ENCODE peak calls at places on chromosomes 7 and 10, in four cellular contexts. S is CD8-positive, alpha-beta memory T cell; C is SJSA1; J is IMR-90. N is an unnamed sample. For H3K4me1, H3K9me3 and H3K36me3, the result is how much of the 10 kb centered on the place peaks cover.

GRCh38 chr7:2820508-2820934 is 23.6 kb downstream of the GNA12 start:
- DNase-seq in S (no peak), C (peak), J (peak), N (peak)

GRCh38 chr7:6451224-6451705 is 3.5 kb upstream of the DAGLB start:
- DNase-seq in S (no peak), C (no peak), J (no peak), N (no peak)

GRCh38 chr10:89683911-89684310 is 17.5 kb upstream of the KIF20B start:
- DNase-seq in S (no peak), C (no peak), J (no peak), N (peak)

GRCh38 chr10:14926061-14926470 is 27.8 kb downstream of the DCLRE1C start:
- DNase-seq in S (no peak), C (no peak), J (no peak), N (no peak)

GRCh38 chr7:151082151-151083070 is 882 bp downstream of the TMUB1 start:
- DNase-seq in S (no peak), C (no peak), J (no peak), N (no peak)

GRCh38 chr10:100970076-100970913 is 991 bp downstream of the SEMA4G start:
- DNase-seq in S (no peak), C (no peak), J (no peak), N (no peak)

GRCh38 chr7:139043823-139044812 is 8.3 kb upstream of the ZC3HAV1L start:
- DNase-seq in S (peak), C (peak), J (peak), N (no peak)

GRCh38 chr7:24727165-24728120 is 29.8 kb downstream of the GSDME start:
- DNase-seq in S (no peak), C (no peak), J (no peak), N (no peak)

GRCh38 chr10:71232089-71232998 is 20.0 kb downstream of the UNC5B start:
- DNase-seq in S (no peak), C (no peak), J (no peak), N (peak)

GRCh38 chr10:71234017-71234894 is 21.9 kb downstream of the UNC5B start:
- DNase-seq in S (no peak), C (no peak), J (no peak), N (no peak)

GRCh38 chr10:71231196-71231595 is 18.8 kb downstream of the UNC5B start:
- DNase-seq in S (no peak), C (no peak), J (no peak), N (no peak)

GRCh38 chr10:71234970-71235681 is 22.8 kb downstream of the UNC5B start:
- DNase-seq in S (no peak), C (no peak), J (peak), N (peak)

GRCh38 chr10:71233491-71233892 is 21.1 kb downstream of the UNC5B start:
- DNase-seq in S (no peak), C (no peak), J (no peak), N (no peak)
- H3K4me1 ChIP-seq in S (under half), C (under half), J (under half), N (under half)

GRCh38 chr10:83397806-83398205 is 741.5 kb upstream of the GHITM start:
- DNase-seq in S (no peak), C (no peak), J (no peak), N (no peak)
- H3K9me3 ChIP-seq in S (under half), C (under half), J (under half), N (under half)

GRCh38 chr7:42095791-42096190 is 141.2 kb downstream of the GLI3 start:
- DNase-seq in S (no peak), C (no peak), J (no peak), N (no peak)
- H3K36me3 ChIP-seq in S (under half), C (under half), J (under half), N (under half)

GRCh38 chr10:71838264-71839211 is 12.5 kb downstream of the PSAP start:
- DNase-seq in S (no peak), C (peak), J (peak), N (no peak)
- H3K4me1 ChIP-seq in S (under half), C (half or more), J (under half), N (under half)

GRCh38 chr7:157928171-157928794 is 591.5 kb downstream of the DNAJB6 start:
- DNase-seq in S (no peak), C (no peak), J (no peak), N (no peak)

GRCh38 chr7:157930441-157930840 is 593.6 kb downstream of the DNAJB6 start:
- DNase-seq in S (no peak), C (no peak), J (no peak), N (no peak)

GRCh38 chr7:157927313-157927925 is 590.6 kb downstream of the DNAJB6 start:
- DNase-seq in S (no peak), C (no peak), J (no peak), N (no peak)

GRCh38 chr7:157929671-157930070 is 592.9 kb downstream of the DNAJB6 start:
- DNase-seq in S (no peak), C (no peak), J (no peak), N (no peak)

GRCh38 chr7:157928808-157929425 is 592.1 kb downstream of the DNAJB6 start:
- DNase-seq in S (no peak), C (no peak), J (no peak), N (no peak)
- H3K9me3 ChIP-seq in S (under half), C (under half), J (half or more), N (under half)

GRCh38 chr7:152130658-152131590 is 105.5 kb downstream of the GALNT11 start:
- DNase-seq in S (no peak), C (no peak), J (no peak), N (no peak)

GRCh38 chr7:152131981-152132494 is 106.6 kb downstream of the GALNT11 start:
- DNase-seq in S (no peak), C (no peak), J (no peak), N (no peak)

GRCh38 chr7:152128741-152129461 is 103.4 kb downstream of the GALNT11 start:
- DNase-seq in S (no peak), C (no peak), J (no peak), N (no peak)

GRCh38 chr7:152128252-152128651 is 102.8 kb downstream of the GALNT11 start:
- DNase-seq in S (no peak), C (no peak), J (no peak), N (no peak)

DNA sequence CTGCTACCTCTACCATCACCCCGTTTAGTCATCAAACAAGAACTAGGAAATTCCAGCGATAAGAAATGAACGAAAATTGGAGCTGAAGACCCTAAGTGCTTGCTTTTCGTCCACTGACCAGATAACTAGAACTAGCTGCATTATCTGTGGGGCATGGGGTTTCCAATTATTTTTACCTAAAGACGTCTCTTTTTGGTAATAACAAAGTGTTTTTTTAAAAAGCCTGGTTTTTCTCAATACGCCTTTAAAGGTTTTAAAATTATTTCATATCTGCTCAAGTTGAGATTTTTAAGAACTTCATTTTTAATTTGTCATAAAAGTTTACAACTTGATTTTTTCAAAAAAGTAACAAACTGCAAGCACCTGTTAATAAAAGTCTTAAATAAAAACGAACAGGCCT is 104.2 kb downstream of the GALNT11 start:
- DNase-seq in S (no peak), C (no peak), J (no peak), N (no peak)
- H3K36me3 ChIP-seq in S (under half), C (half or more), J (half or more), N (half or more)

DNA sequence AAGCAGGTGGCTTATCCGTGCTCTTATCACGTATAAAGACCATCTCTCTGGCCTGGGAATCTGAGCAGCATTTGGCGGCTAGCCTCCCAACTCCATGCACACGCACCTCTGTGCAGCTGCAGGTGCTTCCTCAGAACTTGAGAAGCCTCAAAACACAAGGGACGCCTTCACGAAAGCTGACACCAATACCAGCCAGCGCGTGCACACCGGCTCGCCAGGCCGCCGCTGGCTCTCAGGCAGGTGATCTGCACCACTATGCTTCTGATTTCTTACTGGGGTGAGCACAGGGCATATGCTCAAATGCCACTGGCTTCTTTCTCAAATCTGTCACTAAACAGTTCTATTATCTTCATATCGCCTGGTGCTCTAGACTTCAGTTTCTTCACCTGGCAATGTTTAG is 145.0 kb downstream of the PARD3 start:
- DNase-seq in S (no peak), C (no peak), J (no peak), N (no peak)
- H3K4me1 ChIP-seq in S (under half), C (under half), J (under half), N (under half)

DNA sequence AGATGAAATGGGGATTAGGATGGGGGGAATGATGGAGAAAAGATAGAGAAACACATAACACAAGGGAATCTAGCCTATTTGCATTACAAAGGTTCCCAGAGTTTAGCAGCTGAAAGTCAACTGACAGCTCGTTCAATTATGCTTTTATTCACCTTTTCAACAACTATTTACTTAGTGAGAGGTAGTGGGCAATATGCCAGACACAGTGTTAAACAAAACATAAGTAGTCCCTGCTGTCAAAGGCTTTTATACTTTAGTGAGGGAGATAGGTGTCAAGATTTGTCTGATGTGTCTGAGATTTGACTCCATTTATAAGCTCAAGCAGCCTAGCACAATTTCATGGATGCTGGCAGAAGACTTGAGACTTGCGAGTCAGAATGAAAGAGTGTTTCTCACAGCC is 549.0 kb upstream of the VSTM2A start:
- DNase-seq in S (no peak), C (no peak), J (no peak), N (no peak)
- H3K9me3 ChIP-seq in S (under half), C (under half), J (under half), N (under half)

GRCh38 chr7:142066536-142066935 is 45.0 kb upstream of the MGAM2 start:
- DNase-seq in S (no peak), C (no peak), J (no peak), N (no peak)
- H3K36me3 ChIP-seq in S (under half), C (under half), J (under half), N (under half)

DNA sequence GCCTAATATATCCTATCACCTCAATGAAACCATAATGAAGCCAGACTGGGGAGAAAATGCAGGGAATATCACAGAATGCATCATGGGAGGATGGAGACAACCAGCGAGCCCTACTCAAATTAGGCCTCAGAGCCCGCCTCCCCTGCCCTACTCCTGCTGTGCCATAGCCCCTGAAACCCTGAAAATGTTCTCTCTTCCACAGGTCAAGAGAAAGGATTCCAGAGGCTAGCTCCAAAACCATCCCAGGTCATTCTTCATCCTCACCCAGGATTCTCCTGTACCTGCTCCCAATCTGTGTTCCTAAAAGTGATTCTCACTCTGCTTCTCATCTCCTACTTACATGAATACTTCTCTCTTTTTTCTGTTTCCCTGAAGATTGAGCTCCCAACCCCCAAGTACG is 31.5 kb downstream of the PRSS2 start:
- DNase-seq in S (no peak), C (no peak), J (no peak), N (no peak)
- H3K4me1 ChIP-seq in S (half or more), C (under half), J (under half), N (under half)

N was measured in SJCRH30.